ENCODE peak calls at places on chromosome 1, in seven cellular contexts. B is hypothalamus; E is stimulated activated CD4-positive, alpha-beta T cell treated with anti-CD3 and anti-CD28 coated beads, Interleukin-4, amount 100 ng/mL, for 48 hours; W is fibroblast of pulmonary artery; U is Kasumi-1; Z is NCI-H2107; H is endothelial cell. R is an unnamed sample.

GRCh38 chr1:9892563-9893528 is 17.2 kb downstream of the CTNNBIP1 start:
- DNase-seq in B (no peak), E (no peak), W (peak; percentile 59), U (peak; percentile 91), Z (no peak), H (no peak), R (peak; percentile 60)

GRCh38 chr1:161131721-161132409 is 602 bp downstream of the DEDD start:
- DNase-seq in B (no peak), E (no peak), W (peak; percentile 25), U (peak; percentile 34), Z (no peak), H (no peak), R (no peak)

GRCh38 chr1:190908691-190909090 is 431.0 kb upstream of the BRINP3 start:
- DNase-seq in B (no peak), E (no peak), W (peak; percentile 41), U (no peak), Z (no peak), H (no peak), R (no peak)

GRCh38 chr1:3543076-3544049 is 67.9 kb downstream of the MEGF6 start:
- DNase-seq in B (no peak), E (no peak), W (peak; percentile 61), U (no peak), Z (no peak), H (no peak), R (peak; percentile 15)

GRCh38 chr1:44296794-44297193 is 58.3 kb downstream of the ERI3 start:
- DNase-seq in B (no peak), E (no peak), W (no peak), U (no peak), Z (no peak), H (no peak), R (no peak)

GRCh38 chr1:115219937-115220336 is 118.1 kb downstream of the NGF start:
- DNase-seq in B (no peak), E (no peak), W (no peak), U (no peak), Z (no peak), H (no peak), R (no peak)

GRCh38 chr1:18091660-18092446 is 15.7 kb upstream of the IGSF21 start:
- DNase-seq in B (no peak), E (no peak), W (peak; percentile 34), U (no peak), Z (no peak), H (no peak), R (peak; percentile 36)

GRCh38 chr1:165635823-165636222 is 4.8 kb downstream of the MGST3 start:
- DNase-seq in B (no peak), E (no peak), W (no peak), U (no peak), Z (no peak), H (no peak), R (no peak)

GRCh38 chr1:158118713-158119402 is 61.8 kb upstream of the CD1D start:
- DNase-seq in B (no peak), E (no peak), W (no peak), U (no peak), Z (no peak), H (no peak), R (no peak)

GRCh38 chr1:78522136-78522535 is 31.4 kb downstream of the PTGFR start:
- DNase-seq in B (no peak), E (no peak), W (no peak), U (no peak), Z (no peak), H (no peak), R (no peak)

R was measured in non-pigmented ciliary epithelial cell.